ENCODE peak calls at places on chromosomes 2 and 18, in six cellular contexts. Z, Q, R, B, U and P are unnamed samples.

GRCh38 chr2:1265454-1265853 is 147.8 kb upstream of the TPO start:
- DNase-seq in Z (no peak), Q (no peak), R (no peak), B (no peak), U (no peak), P (no peak)

GRCh38 chr2:143463717-143464116 is 334.5 kb downstream of the ARHGAP15 start:
- DNase-seq in Z (no peak), Q (no peak), R (no peak), B (no peak), U (peak; percentile 40), P (peak; percentile 37)

GRCh38 chr2:6372317-6372903 is 493.3 kb downstream of the CMPK2 start:
- DNase-seq in Z (no peak), Q (no peak), R (no peak), B (no peak), U (no peak), P (no peak)

GRCh38 chr18:50090370-50091312 is 104.3 kb downstream of the MYO5B start:
- DNase-seq in Z (no peak), Q (no peak), R (no peak), B (no peak), U (peak; percentile 53), P (no peak)

GRCh38 chr2:185782223-185782769 is 43.7 kb downstream of the FSIP2 start:
- DNase-seq in Z (no peak), Q (no peak), R (no peak), B (no peak), U (no peak), P (no peak)

GRCh38 chr2:239853121-239853520 is 172.0 kb downstream of the NDUFA10 start:
- DNase-seq in Z (no peak), Q (no peak), R (no peak), B (no peak), U (no peak), P (no peak)

GRCh38 chr18:65748321-65748720 is 2.5 kb upstream of the CDH7 start:
- DNase-seq in Z (no peak), Q (no peak), R (no peak), B (no peak), U (no peak), P (no peak)

GRCh38 chr18:43965691-43966090 is 688.4 kb upstream of the SYT4 start:
- DNase-seq in Z (no peak), Q (no peak), R (no peak), B (no peak), U (no peak), P (no peak)

GRCh38 chr2:23843051-23843976 is 83.6 kb downstream of the ATAD2B start:
- DNase-seq in Z (no peak), Q (no peak), R (no peak), B (no peak), U (no peak), P (no peak)

GRCh38 chr2:197666277-197666676 is 9.1 kb downstream of the RFTN2 start:
- DNase-seq in Z (no peak), Q (no peak), R (no peak), B (no peak), U (no peak), P (no peak)

GRCh38 chr2:197215988-197216979 is 94.3 kb downstream of the ANKRD44 start:
- DNase-seq in Z (no peak), Q (no peak), R (no peak), B (no peak), U (peak; percentile 75), P (no peak)

GRCh38 chr2:205188516-205189138 is 493.7 kb upstream of the NRP2 start:
- DNase-seq in Z (no peak), Q (no peak), R (peak; percentile 78), B (no peak), U (no peak), P (no peak)

GRCh38 chr2:10486601-10487079 is 38.5 kb upstream of the ODC1 start:
- DNase-seq in Z (no peak), Q (no peak), R (peak; percentile 6), B (no peak), U (no peak), P (no peak)

GRCh38 chr2:144426981-144427479 is 92.9 kb downstream of the ZEB2 start:
- DNase-seq in Z (no peak), Q (no peak), R (no peak), B (no peak), U (no peak), P (no peak)

GRCh38 chr2:217870528-217871011 is 132.2 kb downstream of the TNS1 start:
- DNase-seq in Z (no peak), Q (no peak), R (no peak), B (no peak), U (no peak), P (no peak)

GRCh38 chr2:69544951-69545350 is 98.6 kb downstream of the AAK1 start:
- DNase-seq in Z (no peak), Q (no peak), R (no peak), B (no peak), U (no peak), P (no peak)

GRCh38 chr2:98025481-98026037 is 29.8 kb upstream of the TMEM131 start:
- DNase-seq in Z (no peak), Q (no peak), R (no peak), B (no peak), U (no peak), P (no peak)

GRCh38 chr18:28003451-28003850 is 173.5 kb downstream of the CDH2 start:
- DNase-seq in Z (no peak), Q (no peak), R (no peak), B (no peak), U (no peak), P (no peak)

GRCh38 chr2:143545059-143545458 is 415.8 kb downstream of the ARHGAP15 start:
- DNase-seq in Z (no peak), Q (no peak), R (no peak), B (no peak), U (no peak), P (peak; percentile 18)

GRCh38 chr2:54666131-54666637 is 57.3 kb upstream of the EML6 start:
- DNase-seq in Z (no peak), Q (no peak), R (peak; percentile 69), B (no peak), U (no peak), P (no peak)

GRCh38 chr2:197969391-197969893 is 165.0 kb downstream of the PLCL1 start:
- DNase-seq in Z (no peak), Q (no peak), R (no peak), B (no peak), U (no peak), P (no peak)

GRCh38 chr2:240816584-240817495 is 3.2 kb downstream of the KIF1A start:
- DNase-seq in Z (no peak), Q (no peak), R (no peak), B (no peak), U (no peak), P (no peak)

GRCh38 chr2:240637116-240637900 is 12.0 kb downstream of the GPR35 start:
- DNase-seq in Z (no peak), Q (peak; percentile 28), R (no peak), B (peak; percentile 46), U (no peak), P (no peak)

GRCh38 chr2:158931577-158931976 is 36.9 kb upstream of the TANC1 start:
- DNase-seq in Z (no peak), Q (no peak), R (no peak), B (no peak), U (no peak), P (no peak)

GRCh38 chr2:183253441-183254130 is 129.3 kb downstream of the NUP35 start:
- DNase-seq in Z (no peak), Q (no peak), R (no peak), B (no peak), U (no peak), P (no peak)

GRCh38 chr2:238738917-238739316 is 109.0 kb upstream of the TWIST2 start:
- DNase-seq in Z (no peak), Q (no peak), R (no peak), B (no peak), U (no peak), P (no peak)

GRCh38 chr2:182870227-182870626 is 3.8 kb upstream of the FRZB start:
- DNase-seq in Z (no peak), Q (no peak), R (no peak), B (no peak), U (peak; percentile 42), P (peak; percentile 38)

GRCh38 chr18:35131387-35132283 is 90.4 kb downstream of the MAPRE2 start:
- DNase-seq in Z (no peak), Q (no peak), R (no peak), B (no peak), U (no peak), P (no peak)

GRCh38 chr2:96819876-96820511 is 3.9 kb downstream of the CNNM3 start:
- DNase-seq in Z (no peak), Q (no peak), R (no peak), B (no peak), U (no peak), P (no peak)
- TF ChIP-seq CTCF in Z (no peak), Q (no peak), R (no peak), B (no peak), U (no peak), P (no peak)

DNA sequence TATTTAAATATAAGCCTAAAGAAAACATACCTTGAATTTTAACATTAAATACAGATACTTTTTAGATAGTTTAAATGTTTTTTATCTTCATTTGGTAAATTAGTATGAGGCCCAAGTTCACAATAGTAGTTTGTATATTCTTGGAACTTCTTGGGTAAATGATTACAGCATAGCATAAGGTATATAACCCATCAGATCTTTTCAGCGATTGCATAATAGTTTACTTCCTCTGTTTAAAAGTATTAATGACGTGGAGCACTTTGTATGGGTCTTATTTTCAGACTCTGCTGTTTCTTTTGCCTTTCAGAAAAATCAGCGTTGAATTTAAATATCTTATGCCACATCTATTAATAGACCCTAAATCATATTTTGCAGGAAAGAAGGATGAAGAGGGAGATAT is 60.2 kb downstream of the CHRNA1 start:
- DNase-seq in Z (no peak), Q (no peak), R (no peak), B (no peak), U (no peak), P (no peak)
- TF ChIP-seq CTCF in Z (no peak), Q (no peak), R (no peak), B (no peak), U (no peak), P (no peak)

GRCh38 chr2:102971661-102972060 is 209.8 kb downstream of the TMEM182 start:
- DNase-seq in Z (no peak), Q (no peak), R (no peak), B (no peak), U (no peak), P (no peak)

GRCh38 chr2:102967451-102967850 is 205.6 kb downstream of the TMEM182 start:
- DNase-seq in Z (no peak), Q (no peak), R (no peak), B (no peak), U (no peak), P (no peak)

GRCh38 chr2:102968375-102968774 is 206.5 kb downstream of the TMEM182 start:
- DNase-seq in Z (no peak), Q (no peak), R (no peak), B (no peak), U (no peak), P (no peak)
- TF ChIP-seq CTCF in Z (no peak), Q (no peak), R (no peak), B (no peak), U (no peak), P (no peak)

GRCh38 chr2:166179201-166179600 is 51.4 kb upstream of the SCN1A start:
- DNase-seq in Z (no peak), Q (no peak), R (no peak), B (no peak), U (no peak), P (no peak)
- TF ChIP-seq CTCF in Z (no peak), Q (no peak), R (no peak), B (no peak), U (no peak), P (no peak)